ENCODE peak calls at places on chromosomes 3 and 15, in seven cellular contexts. One of them, this sample, is unnamed.
A peak's percentile ranks its signal among the peaks of the same experiment; 100 is the strongest.

GRCh38 chr3:139561428-139561827 is 21.9 kb upstream of the RBP1 start:
- DNase-seq in hepatocyte: no peak
- DNase-seq in cerebellar cortex: no peak
- DNase-seq in upper lobe of right lung: no peak
- DNase-seq in fibroblast of the conjunctiva: no peak
- DNase-seq in retina: no peak
- DNase-seq in tibial nerve: no peak
- DNase-seq in this sample: no peak

GRCh38 chr15:33132722-33133345 is 61.7 kb downstream of the FMN1 start:
- DNase-seq in hepatocyte: peak; percentile 73
- DNase-seq in cerebellar cortex: peak; percentile 35
- DNase-seq in fibroblast of the conjunctiva: peak; percentile 47
- DNase-seq in retina: peak; percentile 57
- DNase-seq in upper lobe of right lung: no peak
- DNase-seq in tibial nerve: no peak
- DNase-seq in this sample: no peak

GRCh38 chr3:10116138-10116460 is 624 bp downstream of the BRK1 start:
- DNase-seq in hepatocyte: peak; percentile 45
- DNase-seq in fibroblast of the conjunctiva: peak; percentile 13
- DNase-seq in tibial nerve: no peak
- DNase-seq in upper lobe of right lung: peak; percentile 62
- DNase-seq in retina: no peak
- DNase-seq in cerebellar cortex: no peak
- DNase-seq in this sample: no peak

GRCh38 chr15:67135494-67135893 is 70.1 kb downstream of the SMAD3 start:
- DNase-seq in hepatocyte: peak; percentile 44
- DNase-seq in tibial nerve: no peak
- DNase-seq in retina: no peak
- DNase-seq in fibroblast of the conjunctiva: no peak
- DNase-seq in cerebellar cortex: no peak
- DNase-seq in upper lobe of right lung: no peak
- DNase-seq in this sample: no peak

GRCh38 chr3:195908439-195909293 is at the start of gene TNK2:
- DNase-seq in upper lobe of right lung: peak; percentile 78
- DNase-seq in tibial nerve: no peak
- DNase-seq in hepatocyte: peak; percentile 63
- DNase-seq in retina: peak; percentile 24
- DNase-seq in cerebellar cortex: no peak
- DNase-seq in fibroblast of the conjunctiva: no peak
- DNase-seq in this sample: no peak

GRCh38 chr3:150073513-150073912 is 102.8 kb upstream of the PFN2 start:
- DNase-seq in upper lobe of right lung: no peak
- DNase-seq in tibial nerve: no peak
- DNase-seq in fibroblast of the conjunctiva: no peak
- DNase-seq in hepatocyte: no peak
- DNase-seq in cerebellar cortex: no peak
- DNase-seq in retina: no peak
- DNase-seq in this sample: no peak

GRCh38 chr15:70054366-70054765 is 43.4 kb downstream of the TLE3 start:
- DNase-seq in upper lobe of right lung: no peak
- DNase-seq in hepatocyte: no peak
- DNase-seq in retina: no peak
- DNase-seq in tibial nerve: no peak
- DNase-seq in cerebellar cortex: peak; percentile 24
- DNase-seq in fibroblast of the conjunctiva: no peak
- DNase-seq in this sample: peak; percentile 50

GRCh38 chr3:59480486-59480995 is 430.7 kb upstream of the CFAP20DC start:
- DNase-seq in cerebellar cortex: no peak
- DNase-seq in fibroblast of the conjunctiva: peak; percentile 33
- DNase-seq in hepatocyte: no peak
- DNase-seq in upper lobe of right lung: no peak
- DNase-seq in tibial nerve: no peak
- DNase-seq in retina: no peak
- DNase-seq in this sample: no peak

GRCh38 chr15:47339800-47340575 is 377.3 kb upstream of the SEMA6D start:
- DNase-seq in fibroblast of the conjunctiva: no peak
- DNase-seq in cerebellar cortex: no peak
- DNase-seq in hepatocyte: no peak
- DNase-seq in retina: no peak
- DNase-seq in tibial nerve: no peak
- DNase-seq in upper lobe of right lung: no peak
- DNase-seq in this sample: peak; percentile 44

GRCh38 chr3:51353131-51353530 is 32.0 kb upstream of the MANF start:
- DNase-seq in tibial nerve: no peak
- DNase-seq in hepatocyte: no peak
- DNase-seq in cerebellar cortex: no peak
- DNase-seq in fibroblast of the conjunctiva: no peak
- DNase-seq in retina: no peak
- DNase-seq in upper lobe of right lung: no peak
- DNase-seq in this sample: no peak

GRCh38 chr3:180183346-180183745 is 146.6 kb upstream of the PEX5L start:
- DNase-seq in upper lobe of right lung: no peak
- DNase-seq in cerebellar cortex: no peak
- DNase-seq in retina: no peak
- DNase-seq in hepatocyte: no peak
- DNase-seq in tibial nerve: no peak
- DNase-seq in fibroblast of the conjunctiva: no peak
- DNase-seq in this sample: no peak

GRCh38 chr3:116939091-116939490 is 229.5 kb downstream of the TUSC7 start:
- DNase-seq in fibroblast of the conjunctiva: no peak
- DNase-seq in upper lobe of right lung: no peak
- DNase-seq in hepatocyte: no peak
- DNase-seq in cerebellar cortex: no peak
- DNase-seq in tibial nerve: no peak
- DNase-seq in retina: no peak
- DNase-seq in this sample: no peak

GRCh38 chr15:26623071-26623470 is 149.8 kb downstream of the GABRB3 start:
- DNase-seq in tibial nerve: no peak
- DNase-seq in hepatocyte: no peak
- DNase-seq in fibroblast of the conjunctiva: no peak
- DNase-seq in cerebellar cortex: no peak
- DNase-seq in upper lobe of right lung: no peak
- DNase-seq in retina: no peak
- DNase-seq in this sample: no peak

GRCh38 chr3:179149239-179149887 is 1.2 kb downstream of the PIK3CA start:
- DNase-seq in cerebellar cortex: peak; percentile 54
- DNase-seq in retina: no peak
- DNase-seq in fibroblast of the conjunctiva: no peak
- DNase-seq in upper lobe of right lung: no peak
- DNase-seq in tibial nerve: no peak
- DNase-seq in hepatocyte: peak; percentile 33
- DNase-seq in this sample: no peak

GRCh38 chr15:100115711-100116090 is 226.1 kb downstream of the ADAMTS17 start:
- DNase-seq in tibial nerve: no peak
- DNase-seq in cerebellar cortex: no peak
- DNase-seq in fibroblast of the conjunctiva: no peak
- DNase-seq in hepatocyte: no peak
- DNase-seq in retina: no peak
- DNase-seq in upper lobe of right lung: peak; percentile 39
- DNase-seq in this sample: no peak

GRCh38 chr3:114418107-114418506 is 124.3 kb downstream of the TIGIT start:
- DNase-seq in tibial nerve: no peak
- DNase-seq in hepatocyte: no peak
- DNase-seq in retina: no peak
- DNase-seq in fibroblast of the conjunctiva: no peak
- DNase-seq in upper lobe of right lung: no peak
- DNase-seq in cerebellar cortex: no peak
- DNase-seq in this sample: no peak

GRCh38 chr3:87397210-87397609 is 120.8 kb upstream of the POU1F1 start:
- DNase-seq in upper lobe of right lung: no peak
- DNase-seq in cerebellar cortex: no peak
- DNase-seq in retina: no peak
- DNase-seq in hepatocyte: no peak
- DNase-seq in tibial nerve: no peak
- DNase-seq in fibroblast of the conjunctiva: no peak
- DNase-seq in this sample: no peak